ENCODE peak calls at places on chromosomes 13 and 19, in eight cellular contexts. J, L, B, Z, F, D, I and O are unnamed samples.

GRCh38 chr13:77222000-77222690 is 104.7 kb downstream of the MYCBP2 start:
- DNase-seq in J (no peak), L (no peak), B (no peak), Z (no peak), F (no peak), D (no peak), I (no peak), O (no peak)

GRCh38 chr19:43724896-43725295 is 9.0 kb downstream of the IRGC start:
- DNase-seq in J (no peak), L (no peak), B (no peak), Z (no peak), F (no peak), D (no peak), I (no peak), O (no peak)

GRCh38 chr19:45814166-45814780 is 835 bp downstream of the RSPH6A start:
- DNase-seq in J (no peak), L (no peak), B (no peak), Z (no peak), F (no peak), D (no peak), I (no peak), O (no peak)

GRCh38 chr13:46831588-46832194 is 34.7 kb upstream of the ESD start:
- DNase-seq in J (peak; percentile 31), L (no peak), B (peak; percentile 66), Z (peak; percentile 27), F (peak; percentile 20), D (peak; percentile 71), I (peak; percentile 68), O (peak; percentile 47)

GRCh38 chr13:72208112-72208645 is 341.2 kb upstream of the DACH1 start:
- DNase-seq in J (no peak), L (no peak), B (no peak), Z (no peak), F (no peak), D (no peak), I (peak; percentile 7), O (peak; percentile 51)

GRCh38 chr19:42528354-42529247 is at the start of gene CEACAM1:
- DNase-seq in J (peak; percentile 17), L (no peak), B (peak; percentile 79), Z (peak; percentile 95), F (no peak), D (peak; percentile 53), I (no peak), O (no peak)

GRCh38 chr13:58300974-58301681 is 669.6 kb downstream of the PCDH17 start:
- DNase-seq in J (no peak), L (no peak), B (no peak), Z (no peak), F (no peak), D (no peak), I (no peak), O (no peak)

GRCh38 chr13:106132216-106132615 is 403.2 kb downstream of the EFNB2 start:
- DNase-seq in J (no peak), L (no peak), B (no peak), Z (peak; percentile 70), F (no peak), D (no peak), I (no peak), O (no peak)

GRCh38 chr19:44998025-44998424 is 3.2 kb upstream of the RELB start:
- DNase-seq in J (no peak), L (no peak), B (no peak), Z (no peak), F (no peak), D (no peak), I (no peak), O (no peak)

GRCh38 chr13:71830736-71831135 is 36.3 kb downstream of the DACH1 start:
- DNase-seq in J (no peak), L (no peak), B (no peak), Z (no peak), F (no peak), D (no peak), I (no peak), O (no peak)

GRCh38 chr13:76799696-76800095 is 86.5 kb downstream of the KCTD12 start:
- DNase-seq in J (no peak), L (no peak), B (peak; percentile 42), Z (peak; percentile 60), F (no peak), D (peak; percentile 39), I (peak; percentile 58), O (no peak)

GRCh38 chr19:7366701-7367420 is 18.1 kb downstream of the ARHGEF18 start:
- DNase-seq in J (no peak), L (no peak), B (no peak), Z (peak; percentile 66), F (no peak), D (peak; percentile 59), I (peak; percentile 35), O (no peak)

GRCh38 chr13:80235559-80236296 is 105.2 kb downstream of the SPRY2 start:
- DNase-seq in J (peak; percentile 61), L (no peak), B (peak; percentile 35), Z (peak; percentile 29), F (no peak), D (peak; percentile 59), I (peak; percentile 56), O (no peak)

GRCh38 chr13:45691667-45692066 is 10.5 kb upstream of the CBY2 start:
- DNase-seq in J (no peak), L (no peak), B (no peak), Z (no peak), F (no peak), D (no peak), I (no peak), O (no peak)

GRCh38 chr19:18364826-18365528 is 21.0 kb upstream of the GDF15 start:
- DNase-seq in J (peak; percentile 89), L (peak; percentile 34), B (peak; percentile 94), Z (peak; percentile 96), F (peak; percentile 66), D (peak; percentile 100), I (peak; percentile 100), O (peak; percentile 84)

GRCh38 chr19:36213793-36214387 is 575 bp downstream of the ZNF565 start:
- DNase-seq in J (no peak), L (no peak), B (peak; percentile 6), Z (no peak), F (no peak), D (no peak), I (no peak), O (no peak)

GRCh38 chr19:41657157-41657556 is 30.3 kb upstream of the CEACAM4 start:
- DNase-seq in J (no peak), L (no peak), B (no peak), Z (no peak), F (no peak), D (no peak), I (no peak), O (no peak)

GRCh38 chr19:47456721-47457478 is 14.8 kb downstream of the SLC8A2 start:
- DNase-seq in J (no peak), L (no peak), B (no peak), Z (no peak), F (no peak), D (no peak), I (no peak), O (no peak)

GRCh38 chr13:23561261-23561660 is 9.0 kb upstream of the TNFRSF19 start:
- DNase-seq in J (no peak), L (no peak), B (no peak), Z (no peak), F (no peak), D (no peak), I (no peak), O (no peak)

GRCh38 chr19:4267901-4268815 is 10.9 kb upstream of the SHD start:
- DNase-seq in J (no peak), L (no peak), B (peak; percentile 16), Z (peak; percentile 93), F (no peak), D (no peak), I (no peak), O (no peak)

GRCh38 chr13:100197591-100198365 is 108.9 kb downstream of the PCCA start:
- DNase-seq in J (peak; percentile 54), L (no peak), B (no peak), Z (peak; percentile 49), F (no peak), D (no peak), I (no peak), O (no peak)

DNA sequence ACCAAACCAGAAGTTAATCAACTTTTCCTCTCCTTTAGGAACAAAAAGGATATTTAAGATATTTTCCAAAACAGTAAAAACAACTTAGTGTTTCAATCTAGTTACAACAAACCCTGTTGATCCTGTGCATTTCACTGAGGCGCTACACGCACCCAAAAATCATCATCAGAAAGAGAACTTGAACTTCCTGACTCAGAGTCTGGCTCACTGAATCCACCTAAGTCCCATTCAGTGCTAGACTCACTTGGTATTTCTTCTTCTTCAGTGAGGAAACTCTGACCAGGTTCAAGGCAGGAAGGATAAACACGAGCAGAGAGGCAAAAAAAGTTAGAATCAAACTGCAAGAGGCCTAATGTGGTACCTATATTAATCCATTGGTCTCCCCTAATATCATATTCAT is 2.2 kb downstream of the KBTBD6 start:
- DNase-seq in J (no peak), L (no peak), B (no peak), Z (no peak), F (no peak), D (no peak), I (peak; percentile 9), O (no peak)
- H3K4me3 ChIP-seq in J (no peak overlapping the region), L (peak overlapping the region; percentile 29), B (no peak overlapping the region), Z (no peak overlapping the region), F (no peak overlapping the region), D (peak overlapping the region; percentile 2), I (no peak overlapping the region), O (peak overlapping the region; percentile 93)

GRCh38 chr19:13588953-13589833 is 82.9 kb upstream of the CACNA1A start:
- DNase-seq in J (peak; percentile 58), L (peak; percentile 3), B (peak; percentile 80), Z (peak; percentile 36), F (peak; percentile 59), D (peak; percentile 74), I (peak; percentile 51), O (peak; percentile 80)
- H3K36me3 ChIP-seq in J (no peaks in the 10 kb centered on the region), L (no peaks in the 10 kb centered on the region), B (no peaks in the 10 kb centered on the region), Z (no peaks in the 10 kb centered on the region), F (no peaks in the 10 kb centered on the region), D (no peaks in the 10 kb centered on the region), I (no peaks in the 10 kb centered on the region), O (no peaks in the 10 kb centered on the region)

GRCh38 chr13:110285991-110286923 is 20.7 kb downstream of the COL4A1 start:
- DNase-seq in J (no peak), L (no peak), B (no peak), Z (no peak), F (no peak), D (no peak), I (no peak), O (no peak)

GRCh38 chr13:110284809-110285519 is 22.0 kb downstream of the COL4A1 start:
- DNase-seq in J (no peak), L (no peak), B (no peak), Z (no peak), F (no peak), D (no peak), I (no peak), O (no peak)

GRCh38 chr13:110289174-110289573 is 17.8 kb downstream of the COL4A1 start:
- DNase-seq in J (no peak), L (no peak), B (no peak), Z (no peak), F (no peak), D (no peak), I (no peak), O (no peak)

GRCh38 chr13:110289661-110290060 is 17.3 kb downstream of the COL4A1 start:
- DNase-seq in J (no peak), L (no peak), B (no peak), Z (no peak), F (no peak), D (no peak), I (no peak), O (no peak)

GRCh38 chr13:110287031-110287828 is 19.7 kb downstream of the COL4A1 start:
- DNase-seq in J (no peak), L (no peak), B (no peak), Z (no peak), F (no peak), D (no peak), I (no peak), O (no peak)
- H3K4me1 ChIP-seq in J (peaks cover 5% of the 10 kb centered on the region), L (peaks cover 6% of the 10 kb centered on the region), B (no peaks in the 10 kb centered on the region), Z (no peaks in the 10 kb centered on the region), F (peaks cover 6% of the 10 kb centered on the region), D (peaks cover 12% of the 10 kb centered on the region), I (peaks cover 14% of the 10 kb centered on the region), O (no peaks in the 10 kb centered on the region)

GRCh38 chr13:26482451-26483197 is 74.9 kb upstream of the WASF3 start:
- DNase-seq in J (peak; percentile 72), L (no peak), B (peak; percentile 76), Z (peak; percentile 78), F (peak; percentile 49), D (peak; percentile 83), I (peak; percentile 75), O (peak; percentile 65)
- H3K4me3 ChIP-seq in J (peak overlapping the region; percentile 6), L (peak overlapping the region; percentile 29), B (no peak overlapping the region), Z (no peak overlapping the region), F (no peak overlapping the region), D (no peak overlapping the region), I (no peak overlapping the region), O (peak overlapping the region; percentile 48)